ENCODE peak calls at places on chromosomes 16 and 17, in six cellular contexts. G is esophagus squamous epithelium, T is neural crest cell, W is HL-60, Z is omental fat pad, I is lower lobe of right lung. P is an unnamed sample.

GRCh38 chr17:77281904-77282367 is 141.2 kb downstream of the SEC14L1 start:
- DNase-seq in W (no peak), G (no peak), T (no peak), Z (no peak), I (peak; percentile 80), P (no peak)

GRCh38 chr17:2904135-2904534 is 107.9 kb downstream of the RAP1GAP2 start:
- DNase-seq in Z (no peak), T (no peak), G (no peak), I (peak; percentile 48), W (no peak), P (no peak)

GRCh38 chr17:65261682-65262636 is 124.8 kb downstream of the RGS9 start:
- DNase-seq in T (no peak), Z (no peak), W (no peak), G (no peak), I (no peak), P (peak; percentile 5)

GRCh38 chr17:57099165-57099564 is 14.1 kb downstream of the AKAP1 start:
- DNase-seq in Z (no peak), T (no peak), W (no peak), G (no peak), I (no peak), P (no peak)

GRCh38 chr17:78168906-78169793 is 769 bp downstream of the SYNGR2 start:
- DNase-seq in W (no peak), T (no peak), G (no peak), I (peak; percentile 76), Z (no peak), P (no peak)

GRCh38 chr17:79220715-79221291 is 146.2 kb downstream of the ENGASE start:
- DNase-seq in W (no peak), Z (no peak), G (no peak), I (peak; percentile 41), T (peak; percentile 5), P (no peak)

GRCh38 chr17:48238933-48239602 is 131.5 kb downstream of the SNX11 start:
- DNase-seq in W (no peak), Z (no peak), I (no peak), T (no peak), G (no peak), P (no peak)

GRCh38 chr17:81977211-81978091 is at the start of gene ASPSCR1:
- DNase-seq in G (peak; percentile 51), T (peak; percentile 83), I (peak; percentile 94), Z (peak; percentile 58), W (peak; percentile 82), P (peak; percentile 98)

GRCh38 chr16:272633-273546 is 2.9 kb downstream of the RGS11 start:
- DNase-seq in Z (no peak), G (no peak), I (no peak), T (no peak), W (no peak), P (no peak)

GRCh38 chr17:48012151-48012520 is 25.5 kb downstream of the COPZ2 start:
- DNase-seq in I (peak; percentile 66), G (no peak), W (no peak), Z (no peak), T (peak; percentile 84), P (no peak)

GRCh38 chr17:17028878-17029535 is 13.2 kb upstream of the MPRIP start:
- DNase-seq in T (no peak), Z (no peak), W (no peak), I (no peak), G (no peak), P (no peak)

DNA sequence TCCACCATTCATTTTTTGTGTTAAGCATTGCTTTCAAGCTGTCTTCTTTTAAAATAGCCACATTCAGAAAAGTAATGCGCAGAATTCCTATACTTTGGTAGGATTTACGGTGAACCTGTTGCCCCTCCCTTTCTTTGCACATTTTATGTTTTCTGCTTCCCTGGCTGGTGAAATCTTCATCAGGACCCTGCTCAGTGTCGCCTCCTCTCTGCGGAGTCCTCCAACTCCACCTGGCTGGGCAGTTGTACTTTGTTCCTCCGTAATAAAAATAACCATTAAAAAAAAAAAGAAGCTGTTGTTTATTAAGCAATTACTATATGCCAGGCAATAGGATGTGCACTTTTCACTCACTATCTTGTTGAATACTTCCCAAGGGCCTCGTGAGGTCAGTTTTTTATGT is 2.9 kb downstream of the UMOD start:
- DNase-seq in I (no peak), G (no peak), Z (no peak), W (no peak), T (no peak), P (no peak)
- TF ChIP-seq CTCF in I (no peak), G (no peak), Z (no peak), W (no peak), T (peak; percentile 25), P (no peak)

DNA sequence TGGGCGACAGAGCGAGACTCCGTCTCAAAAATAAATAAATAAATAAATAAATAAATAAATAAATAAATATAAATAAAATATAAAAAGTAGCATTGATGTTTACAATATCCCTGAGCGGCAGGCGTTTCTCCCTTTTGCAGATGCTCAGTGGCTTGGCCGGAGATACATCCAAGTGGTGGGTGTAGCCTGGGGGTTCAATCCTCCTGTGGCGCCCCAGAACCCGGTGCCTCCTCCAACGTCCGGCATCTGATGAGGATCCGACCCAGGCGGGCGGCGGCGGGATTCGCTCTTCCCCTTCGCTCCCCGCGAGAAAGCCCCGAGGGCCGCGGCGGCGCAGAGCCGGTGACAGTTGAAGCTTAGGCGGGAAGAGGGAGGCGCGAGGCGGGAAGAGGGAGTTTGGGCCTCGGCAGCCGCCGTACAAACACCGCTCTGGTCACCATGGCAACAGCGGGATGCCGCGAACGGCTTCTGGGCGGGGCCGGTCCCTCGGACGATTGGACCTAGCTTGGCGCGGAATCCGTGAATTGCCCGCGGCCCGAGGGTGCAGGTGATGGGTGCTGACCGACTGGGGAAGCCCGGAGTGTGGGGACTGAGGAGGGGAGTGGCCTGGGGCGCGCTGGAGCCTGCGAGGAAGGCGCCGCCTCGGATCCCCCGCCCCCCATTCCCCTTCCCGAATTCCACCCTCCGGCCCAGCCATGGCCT is 12.7 kb upstream of the ALDOA start:
- DNase-seq in W (peak; percentile 93), I (peak; percentile 97), Z (peak; percentile 90), T (peak; percentile 96), G (peak; percentile 47), P (peak; percentile 97)
- TF ChIP-seq CTCF in W (no peak), I (no peak), Z (no peak), T (no peak), G (no peak), P (no peak)

DNA sequence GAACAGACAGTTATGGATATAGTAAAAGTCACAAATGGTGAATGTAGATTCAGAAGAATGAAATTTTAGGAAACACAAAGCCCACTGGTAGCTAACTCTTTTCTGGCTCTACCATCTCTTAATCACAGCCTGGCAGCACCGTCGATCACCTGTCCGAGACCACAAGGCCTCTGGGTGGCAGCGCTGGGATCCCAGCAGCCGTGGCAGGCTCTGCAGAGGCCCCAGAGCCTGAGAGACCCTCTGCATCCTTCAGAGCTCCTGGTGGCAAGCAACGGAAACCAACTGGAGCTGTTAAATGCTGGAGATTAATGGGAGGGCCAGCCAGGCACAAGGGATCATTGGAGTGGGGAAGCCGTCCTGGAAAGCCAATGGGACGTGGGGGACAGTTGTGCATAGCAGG is 26.3 kb downstream of the LAT start:
- DNase-seq in G (no peak), W (no peak), Z (no peak), T (no peak), I (no peak), P (no peak)
- TF ChIP-seq CTCF in G (no peak), W (no peak), Z (no peak), T (no peak), I (no peak), P (no peak)

DNA sequence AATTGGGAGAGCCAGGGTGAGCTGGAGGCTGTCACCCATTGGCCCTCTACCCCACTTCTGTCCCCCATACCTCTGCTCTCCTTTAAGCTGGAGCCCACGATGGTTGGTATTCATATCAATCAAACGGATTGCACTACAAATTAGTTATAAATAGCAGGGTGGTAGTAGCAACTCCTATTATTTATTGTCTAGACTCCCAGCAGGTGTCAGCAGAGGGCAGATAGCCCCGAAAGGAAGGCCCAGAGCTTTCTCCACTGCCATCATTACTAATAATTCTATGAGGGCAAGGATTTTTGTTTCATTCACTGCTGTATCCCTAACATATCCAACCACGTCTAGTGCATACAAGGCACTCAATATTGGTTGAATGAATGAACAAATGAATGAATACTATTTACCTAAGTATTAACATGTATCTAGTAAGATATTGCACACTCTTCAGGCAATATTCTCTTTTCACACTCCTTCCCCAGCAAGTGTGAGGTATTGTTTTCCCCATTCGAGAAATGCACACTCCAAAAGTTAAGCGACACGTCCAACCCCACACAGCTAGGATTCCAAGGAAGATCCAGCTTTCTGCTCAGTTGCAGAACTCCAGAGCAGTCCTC is 6.3 kb downstream of the C17orf50 start:
- DNase-seq in T (no peak), W (no peak), Z (no peak), I (no peak), G (no peak), P (no peak)
- TF ChIP-seq CTCF in T (peak; percentile 60), W (peak; percentile 27), Z (no peak), I (peak; percentile 51), G (no peak), P (peak; percentile 70)

GRCh38 chr17:43936434-43936833 is 5.8 kb downstream of the PPY start:
- DNase-seq in G (no peak), Z (no peak), I (no peak), W (no peak), T (no peak), P (no peak)

GRCh38 chr17:43935204-43935925 is 6.9 kb downstream of the PPY start:
- DNase-seq in I (no peak), T (no peak), W (no peak), G (no peak), Z (no peak), P (no peak)

GRCh38 chr17:43932923-43933322 is 9.4 kb downstream of the PPY start:
- DNase-seq in T (no peak), I (no peak), Z (no peak), W (no peak), G (no peak), P (no peak)

GRCh38 chr17:43938838-43939182 is 3.5 kb downstream of the PPY start:
- DNase-seq in G (no peak), T (no peak), W (no peak), Z (no peak), I (no peak), P (no peak)

GRCh38 chr17:43935926-43936261 is 6.4 kb downstream of the PPY start:
- DNase-seq in T (no peak), I (no peak), G (no peak), W (no peak), Z (no peak), P (no peak)
- TF ChIP-seq CTCF in T (no peak), I (no peak), G (no peak), W (no peak), Z (no peak), P (no peak)